ENCODE peak calls at places on chromosomes 13 and 19, in seven cellular contexts. One of them, this sample, is unnamed.

GRCh38 chr19:23071087-23071511 is 45.7 kb upstream of the ZNF730 start:
- DNase-seq in tibial nerve: no peak
- DNase-seq in stimulated activated CD8-positive, alpha-beta memory T cell treated with anti-CD3 and anti-CD28 coated beads, Interleukin-7, amount 100 ng/mL, for 1 hour: no peak
- DNase-seq in activated T-helper 2 cell treated with anti-CD3 and anti-CD28 coated beads, Interferon-gamma antibody, Interleukin-2, Interleukin-4, amounts not matched to agents 10 μg/mL and 5 μg/mL and 100 μg/mL, durations not matched to agents 14 hours and 24 hours and 36 hours: no peak
- DNase-seq in fibroblast of mammary gland: peak
- DNase-seq in DMS153: no peak
- DNase-seq in activated T-cell treated with anti-CD3 and anti-CD28 coated beads, Interleukin-2, amount 50 U/mL, for 4 hours: no peak
- DNase-seq in this sample: no peak

GRCh38 chr19:4374451-4375163 is 25.7 kb downstream of the SH3GL1 start:
- DNase-seq in tibial nerve: peak
- DNase-seq in stimulated activated CD8-positive, alpha-beta memory T cell treated with anti-CD3 and anti-CD28 coated beads, Interleukin-7, amount 100 ng/mL, for 1 hour: no peak
- DNase-seq in activated T-helper 2 cell treated with anti-CD3 and anti-CD28 coated beads, Interferon-gamma antibody, Interleukin-2, Interleukin-4, amounts not matched to agents 10 μg/mL and 5 μg/mL and 100 μg/mL, durations not matched to agents 14 hours and 24 hours and 36 hours: no peak
- DNase-seq in fibroblast of mammary gland: peak
- DNase-seq in DMS153: no peak
- DNase-seq in activated T-cell treated with anti-CD3 and anti-CD28 coated beads, Interleukin-2, amount 50 U/mL, for 4 hours: no peak
- DNase-seq in this sample: peak

GRCh38 chr19:8240274-8241229 is 31.4 kb downstream of the CERS4 start:
- DNase-seq in tibial nerve: peak
- DNase-seq in stimulated activated CD8-positive, alpha-beta memory T cell treated with anti-CD3 and anti-CD28 coated beads, Interleukin-7, amount 100 ng/mL, for 1 hour: peak
- DNase-seq in activated T-helper 2 cell treated with anti-CD3 and anti-CD28 coated beads, Interferon-gamma antibody, Interleukin-2, Interleukin-4, amounts not matched to agents 10 μg/mL and 5 μg/mL and 100 μg/mL, durations not matched to agents 14 hours and 24 hours and 36 hours: peak
- DNase-seq in fibroblast of mammary gland: peak
- DNase-seq in DMS153: peak
- DNase-seq in activated T-cell treated with anti-CD3 and anti-CD28 coated beads, Interleukin-2, amount 50 U/mL, for 4 hours: peak
- DNase-seq in this sample: peak

GRCh38 chr13:78325585-78325984 is 277.8 kb downstream of the POU4F1 start:
- DNase-seq in tibial nerve: no peak
- DNase-seq in stimulated activated CD8-positive, alpha-beta memory T cell treated with anti-CD3 and anti-CD28 coated beads, Interleukin-7, amount 100 ng/mL, for 1 hour: no peak
- DNase-seq in activated T-helper 2 cell treated with anti-CD3 and anti-CD28 coated beads, Interferon-gamma antibody, Interleukin-2, Interleukin-4, amounts not matched to agents 10 μg/mL and 5 μg/mL and 100 μg/mL, durations not matched to agents 14 hours and 24 hours and 36 hours: no peak
- DNase-seq in fibroblast of mammary gland: no peak
- DNase-seq in DMS153: no peak
- DNase-seq in activated T-cell treated with anti-CD3 and anti-CD28 coated beads, Interleukin-2, amount 50 U/mL, for 4 hours: no peak
- DNase-seq in this sample: no peak

GRCh38 chr19:1825909-1826556 is 14.0 kb upstream of the ATP8B3 start:
- DNase-seq in tibial nerve: peak
- DNase-seq in stimulated activated CD8-positive, alpha-beta memory T cell treated with anti-CD3 and anti-CD28 coated beads, Interleukin-7, amount 100 ng/mL, for 1 hour: peak
- DNase-seq in activated T-helper 2 cell treated with anti-CD3 and anti-CD28 coated beads, Interferon-gamma antibody, Interleukin-2, Interleukin-4, amounts not matched to agents 10 μg/mL and 5 μg/mL and 100 μg/mL, durations not matched to agents 14 hours and 24 hours and 36 hours: peak
- DNase-seq in fibroblast of mammary gland: peak
- DNase-seq in DMS153: no peak
- DNase-seq in activated T-cell treated with anti-CD3 and anti-CD28 coated beads, Interleukin-2, amount 50 U/mL, for 4 hours: peak
- DNase-seq in this sample: no peak

GRCh38 chr19:5149930-5150329 is 181.0 kb downstream of the KDM4B start:
- DNase-seq in tibial nerve: no peak
- DNase-seq in stimulated activated CD8-positive, alpha-beta memory T cell treated with anti-CD3 and anti-CD28 coated beads, Interleukin-7, amount 100 ng/mL, for 1 hour: no peak
- DNase-seq in activated T-helper 2 cell treated with anti-CD3 and anti-CD28 coated beads, Interferon-gamma antibody, Interleukin-2, Interleukin-4, amounts not matched to agents 10 μg/mL and 5 μg/mL and 100 μg/mL, durations not matched to agents 14 hours and 24 hours and 36 hours: no peak
- DNase-seq in fibroblast of mammary gland: no peak
- DNase-seq in DMS153: no peak
- DNase-seq in activated T-cell treated with anti-CD3 and anti-CD28 coated beads, Interleukin-2, amount 50 U/mL, for 4 hours: no peak
- DNase-seq in this sample: no peak

GRCh38 chr19:53532362-53532761 is 5.6 kb upstream of the ZNF331 start:
- DNase-seq in tibial nerve: no peak
- DNase-seq in stimulated activated CD8-positive, alpha-beta memory T cell treated with anti-CD3 and anti-CD28 coated beads, Interleukin-7, amount 100 ng/mL, for 1 hour: no peak
- DNase-seq in activated T-helper 2 cell treated with anti-CD3 and anti-CD28 coated beads, Interferon-gamma antibody, Interleukin-2, Interleukin-4, amounts not matched to agents 10 μg/mL and 5 μg/mL and 100 μg/mL, durations not matched to agents 14 hours and 24 hours and 36 hours: no peak
- DNase-seq in fibroblast of mammary gland: no peak
- DNase-seq in DMS153: no peak
- DNase-seq in activated T-cell treated with anti-CD3 and anti-CD28 coated beads, Interleukin-2, amount 50 U/mL, for 4 hours: no peak
- DNase-seq in this sample: no peak

GRCh38 chr13:95341441-95341840 is 40.2 kb upstream of the ABCC4 start:
- DNase-seq in tibial nerve: no peak
- DNase-seq in stimulated activated CD8-positive, alpha-beta memory T cell treated with anti-CD3 and anti-CD28 coated beads, Interleukin-7, amount 100 ng/mL, for 1 hour: no peak
- DNase-seq in activated T-helper 2 cell treated with anti-CD3 and anti-CD28 coated beads, Interferon-gamma antibody, Interleukin-2, Interleukin-4, amounts not matched to agents 10 μg/mL and 5 μg/mL and 100 μg/mL, durations not matched to agents 14 hours and 24 hours and 36 hours: no peak
- DNase-seq in fibroblast of mammary gland: no peak
- DNase-seq in DMS153: no peak
- DNase-seq in activated T-cell treated with anti-CD3 and anti-CD28 coated beads, Interleukin-2, amount 50 U/mL, for 4 hours: no peak
- DNase-seq in this sample: peak

This sample was measured in BJ.